ENCODE peak calls at places on chromosome 3, in four cellular contexts. S, P, F and D are unnamed samples.

GRCh38 chr3:49902511-49903345 is 945 bp downstream of the MST1R start:
- DNase-seq in F (no peak), P (no peak), S (no peak), D (no peak)

GRCh38 chr3:127776347-127776746 is 46.0 kb downstream of the MGLL start:
- DNase-seq in F (no peak), P (no peak), S (no peak), D (no peak)

GRCh38 chr3:117524890-117525289 is 815.3 kb downstream of the TUSC7 start:
- DNase-seq in F (no peak), S (no peak), P (no peak), D (no peak)

GRCh38 chr3:12893247-12893646 is 51.9 kb upstream of the RPL32 start:
- DNase-seq in F (no peak), P (no peak), S (no peak), D (no peak)

GRCh38 chr3:52128118-52128683 is 26.0 kb downstream of the POC1A start:
- DNase-seq in F (no peak), S (no peak), P (no peak), D (peak)

GRCh38 chr3:69084326-69084667 is 440 bp upstream of the ARL6IP5 start:
- DNase-seq in S (no peak), P (no peak), F (no peak), D (peak)

GRCh38 chr3:33717616-33717865 is 513 bp downstream of the CLASP2 start:
- DNase-seq in P (peak), F (no peak), S (no peak), D (peak)

GRCh38 chr3:31754575-31755278 is 222.0 kb downstream of the STT3B start:
- DNase-seq in S (no peak), F (no peak), P (no peak), D (no peak)

GRCh38 chr3:103385991-103386390 is 951.2 kb downstream of the ZPLD1 start:
- DNase-seq in S (no peak), P (no peak), F (no peak), D (no peak)

GRCh38 chr3:154135511-154136173 is 14.5 kb downstream of the ARHGEF26 start:
- DNase-seq in S (no peak), F (no peak), P (no peak), D (no peak)

GRCh38 chr3:118949113-118949760 is 85.4 kb downstream of the IGSF11 start:
- DNase-seq in S (no peak), P (no peak), F (no peak), D (no peak)

GRCh38 chr3:18743761-18744160 is 318.6 kb upstream of the SATB1 start:
- DNase-seq in F (no peak), P (no peak), S (no peak), D (no peak)

GRCh38 chr3:158912188-158912587 is 110.3 kb downstream of the MFSD1 start:
- DNase-seq in S (no peak), F (no peak), P (no peak), D (no peak)

GRCh38 chr3:46946416-46946815 is 30.1 kb downstream of the CCDC12 start:
- DNase-seq in P (no peak), F (no peak), S (no peak), D (no peak)

GRCh38 chr3:72938471-72939265 is 50.8 kb downstream of the GXYLT2 start:
- DNase-seq in F (peak), P (peak), S (no peak), D (peak)

GRCh38 chr3:77931272-77932009 is 891.5 kb downstream of the ROBO2 start:
- DNase-seq in F (no peak), P (no peak), S (no peak), D (no peak)

GRCh38 chr3:69219101-69219708 is 96.8 kb upstream of the LMOD3 start:
- DNase-seq in S (no peak), P (no peak), F (no peak), D (no peak)

GRCh38 chr3:123641084-123641462 is 56.2 kb upstream of the HACD2 start:
- DNase-seq in S (no peak), P (no peak), F (no peak), D (no peak)

GRCh38 chr3:126850370-126851085 is 132.4 kb upstream of the PLXNA1 start:
- DNase-seq in S (no peak), F (no peak), P (peak), D (peak)

GRCh38 chr3:19816631-19817030 is 117.4 kb downstream of the EFHB start:
- DNase-seq in F (no peak), P (no peak), S (no peak), D (no peak)

GRCh38 chr3:181278468-181279238 is 289.1 kb upstream of the DNAJC19 start:
- DNase-seq in P (no peak), S (no peak), F (no peak), D (no peak)
- TF ChIP-seq CTCF in P (no peak), S (no peak), F (peak), D (no peak)

GRCh38 chr3:135238866-135239434 is 443.9 kb downstream of the EPHB1 start:
- DNase-seq in S (no peak), F (no peak), P (no peak), D (no peak)

GRCh38 chr3:135238201-135238600 is 443.1 kb downstream of the EPHB1 start:
- DNase-seq in P (no peak), F (no peak), S (no peak), D (no peak)

GRCh38 chr3:135235541-135235940 is 440.5 kb downstream of the EPHB1 start:
- DNase-seq in F (no peak), P (no peak), S (no peak), D (no peak)

GRCh38 chr3:135239485-135239884 is 444.4 kb downstream of the EPHB1 start:
- DNase-seq in P (no peak), F (no peak), S (no peak), D (no peak)

DNA sequence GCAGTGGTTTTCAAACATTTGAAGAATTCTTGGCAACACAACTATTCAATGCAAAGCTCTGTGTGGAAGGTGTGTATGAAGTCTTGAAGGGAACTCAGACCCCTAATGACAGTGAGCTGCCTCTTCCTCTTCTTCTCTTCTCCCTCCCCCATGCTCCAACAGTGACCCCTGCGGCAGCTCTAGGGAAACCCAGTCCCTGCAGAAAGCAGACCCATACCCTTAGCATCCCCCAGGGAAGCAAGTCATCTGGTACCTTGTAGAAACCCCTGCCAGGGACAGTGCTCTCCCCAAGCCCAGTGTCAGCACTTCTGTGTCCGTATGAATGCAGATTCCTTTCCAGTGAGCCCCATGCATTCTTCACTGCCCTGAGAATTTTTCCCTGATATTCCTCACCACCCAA is 442.3 kb downstream of the EPHB1 start:
- DNase-seq in F (no peak), S (no peak), P (no peak), D (no peak)
- TF ChIP-seq CTCF in F (no peak), S (no peak), P (no peak), D (no peak)

DNA sequence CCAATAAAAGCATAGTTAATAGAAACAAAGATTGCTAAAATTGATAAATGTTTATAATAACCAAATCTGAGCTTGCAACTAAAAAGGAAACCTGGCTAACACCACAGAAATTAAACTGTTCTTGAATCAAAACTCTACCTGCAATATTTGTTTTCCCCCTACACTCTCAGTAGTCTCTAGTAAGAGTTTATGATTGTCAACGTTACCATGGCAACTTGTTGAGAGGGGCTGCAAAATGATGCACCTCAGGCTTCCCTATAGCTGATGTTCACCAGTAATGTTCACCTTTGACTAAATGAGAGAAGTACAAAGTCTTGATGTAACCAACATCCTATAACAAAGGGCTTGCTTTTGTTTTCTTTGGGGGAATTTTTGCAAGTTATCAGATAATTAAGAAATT is 101.0 kb upstream of the FHIT start:
- DNase-seq in S (no peak), F (no peak), P (no peak), D (no peak)
- TF ChIP-seq CTCF in S (no peak), F (no peak), P (no peak), D (no peak)

DNA sequence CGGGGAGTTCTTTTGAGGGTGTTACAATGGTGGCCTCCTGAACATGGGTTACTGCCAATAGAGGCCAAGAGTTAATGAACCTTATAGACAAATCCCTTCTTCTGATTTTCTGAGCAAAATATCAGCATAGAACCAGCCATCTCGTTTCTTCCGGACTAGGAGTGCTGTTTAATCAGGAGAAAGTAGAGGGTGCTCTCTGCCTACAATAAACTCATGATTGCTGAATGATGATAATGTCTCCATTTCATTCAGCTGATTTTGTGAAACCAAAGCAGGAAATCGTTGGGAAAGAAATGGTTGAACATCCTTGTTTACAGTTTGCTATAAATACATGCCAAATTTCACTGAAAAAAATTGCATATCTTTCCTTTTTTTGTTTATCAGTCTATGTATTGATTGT is 142.8 kb upstream of the PLSCR5 start:
- DNase-seq in P (no peak), F (no peak), S (no peak), D (peak)
- TF ChIP-seq CTCF in P (no peak), F (no peak), S (no peak), D (peak)